ENCODE peak calls at places on chromosomes 1 and 21, in five cellular contexts. T is Right ventricle myocardium inferior, Y is kidney tubule cell, D is left cardiac atrium, C is head of caudate nucleus. A is an unnamed sample.

GRCh38 chr1:6490181-6491075 is 1.0 kb downstream of the PLEKHG5 start:
- DNase-seq in Y (peak; percentile 82), C (peak; percentile 61), D (peak; percentile 71), T (no peak), A (peak; percentile 75)

GRCh38 chr1:210342986-210343780 is 14.5 kb downstream of the HHAT start:
- DNase-seq in C (no peak), T (no peak), D (no peak), Y (peak; percentile 44), A (no peak)

GRCh38 chr1:28778021-28778420 is 33.9 kb upstream of the OPRD1 start:
- DNase-seq in T (no peak), D (no peak), Y (no peak), C (no peak), A (no peak)

GRCh38 chr1:14844359-14844758 is 245.9 kb downstream of the KAZN start:
- DNase-seq in Y (no peak), C (no peak), T (no peak), D (no peak), A (no peak)

GRCh38 chr1:89126602-89127001 is 688 bp upstream of the GBP2 start:
- DNase-seq in D (no peak), Y (no peak), T (no peak), C (no peak), A (no peak)

GRCh38 chr1:150397392-150398032 is 33.6 kb downstream of the RPRD2 start:
- DNase-seq in C (no peak), D (no peak), Y (no peak), T (no peak), A (no peak)

GRCh38 chr1:163440090-163440489 is 118.3 kb downstream of the NUF2 start:
- DNase-seq in T (no peak), D (no peak), C (no peak), Y (no peak), A (peak; percentile 47)

GRCh38 chr1:20137055-20137454 is 2.1 kb upstream of the PLA2G2F start:
- DNase-seq in Y (no peak), D (no peak), C (no peak), T (no peak), A (no peak)

GRCh38 chr1:154961207-154961496 is 430 bp downstream of the PYGO2 start:
- DNase-seq in D (no peak), Y (no peak), T (no peak), C (no peak), A (no peak)

GRCh38 chr1:29382851-29383588 is 146.7 kb downstream of the PTPRU start:
- DNase-seq in Y (no peak), D (no peak), T (no peak), C (no peak), A (no peak)

GRCh38 chr1:117565745-117566455 is 39.9 kb upstream of the TENT5C start:
- DNase-seq in T (no peak), D (no peak), Y (no peak), C (no peak), A (no peak)

GRCh38 chr1:175394739-175395138 is 202.2 kb upstream of the KIAA0040 start:
- DNase-seq in T (no peak), D (no peak), Y (peak; percentile 27), C (no peak), A (no peak)

GRCh38 chr1:20234761-20235540 is 48.6 kb upstream of the PLA2G2C start:
- DNase-seq in T (no peak), D (no peak), Y (peak; percentile 50), C (no peak), A (no peak)

GRCh38 chr1:92587445-92587844 is 100.7 kb upstream of the GFI1 start:
- DNase-seq in T (no peak), Y (no peak), C (no peak), D (no peak), A (no peak)

GRCh38 chr1:205533729-205534443 is 29.4 kb downstream of the CDK18 start:
- DNase-seq in Y (no peak), T (peak; percentile 70), C (no peak), D (no peak), A (no peak)

GRCh38 chr1:16076003-16076870 is 2.8 kb upstream of the FAM131C start:
- DNase-seq in D (peak; percentile 80), C (no peak), Y (peak; percentile 90), T (no peak), A (no peak)

GRCh38 chr1:94416901-94417701 is 1.1 kb upstream of the ABCD3 start:
- DNase-seq in T (no peak), C (peak; percentile 33), Y (peak; percentile 38), D (peak; percentile 34), A (no peak)

GRCh38 chr1:111727056-111727455 is 12.1 kb downstream of the INKA2 start:
- DNase-seq in D (no peak), C (no peak), T (peak; percentile 69), Y (no peak), A (no peak)

GRCh38 chr1:193421487-193421886 is 235.1 kb upstream of the B3GALT2 start:
- DNase-seq in C (no peak), T (peak; percentile 22), Y (peak; percentile 43), D (no peak), A (no peak)

GRCh38 chr1:3174487-3175247 is 105.7 kb downstream of the PRDM16 start:
- DNase-seq in D (peak; percentile 76), C (no peak), Y (peak; percentile 42), T (peak; percentile 86), A (peak; percentile 86)

GRCh38 chr1:1359316-1359667 is 937 bp upstream of the MXRA8 start:
- DNase-seq in D (no peak), Y (no peak), T (peak; percentile 65), C (no peak), A (peak; percentile 51)

GRCh38 chr1:6099787-6100765 is 54.4 kb downstream of the KCNAB2 start:
- DNase-seq in D (no peak), C (no peak), T (peak; percentile 67), Y (no peak), A (peak; percentile 44)

GRCh38 chr1:244854175-244854574 is 10.2 kb downstream of the HNRNPU start:
- DNase-seq in Y (no peak), T (no peak), D (no peak), C (no peak), A (no peak)

GRCh38 chr1:30253807-30254440 is 469.5 kb downstream of the MATN1 start:
- DNase-seq in Y (peak; percentile 2), C (no peak), T (no peak), D (no peak), A (no peak)

GRCh38 chr1:160363010-160363409 is 3.9 kb upstream of the NHLH1 start:
- DNase-seq in Y (no peak), C (no peak), T (no peak), D (no peak), A (no peak)

GRCh38 chr1:155983191-155984023 is 5.1 kb upstream of the ARHGEF2 start:
- DNase-seq in D (peak; percentile 84), T (peak; percentile 88), C (no peak), Y (peak; percentile 73), A (peak; percentile 87)

GRCh38 chr21:32414579-32415358 is 2.3 kb downstream of the EVA1C start:
- DNase-seq in C (peak; percentile 36), D (no peak), T (no peak), Y (peak; percentile 34), A (no peak)

GRCh38 chr1:164265232-164265631 is 293.8 kb upstream of the PBX1 start:
- DNase-seq in C (no peak), T (no peak), D (no peak), Y (no peak), A (no peak)

GRCh38 chr1:6523566-6523965 is 30.7 kb downstream of the NOL9 start:
- DNase-seq in T (no peak), D (no peak), Y (peak; percentile 44), C (no peak), A (no peak)

GRCh38 chr1:60848583-60849188 is 233.7 kb upstream of the NFIA start:
- DNase-seq in C (no peak), D (no peak), Y (peak; percentile 52), T (no peak), A (no peak)

A was measured in Right ventricle myocardium superior.